ENCODE peak calls at places on chromosomes 1 and 21, in five cellular contexts. One of them, this sample, is unnamed.

GRCh38 chr1:209490013-209490412 is 93.5 kb upstream of the CAMK1G start:
- DNase-seq in OCI-LY7: no peak
- DNase-seq in SK-N-SH: peak; percentile 18
- DNase-seq in PC-3: peak; percentile 82
- DNase-seq in Karpas-422: no peak
- DNase-seq in this sample: no peak

GRCh38 chr1:186681806-186682205 is 1.6 kb upstream of the PTGS2 start:
- DNase-seq in OCI-LY7: no peak
- DNase-seq in Karpas-422: no peak
- DNase-seq in PC-3: no peak
- DNase-seq in SK-N-SH: no peak
- DNase-seq in this sample: no peak

GRCh38 chr1:28418278-28418637 is 48.7 kb downstream of the PHACTR4 start:
- DNase-seq in PC-3: no peak
- DNase-seq in Karpas-422: no peak
- DNase-seq in OCI-LY7: no peak
- DNase-seq in SK-N-SH: no peak
- DNase-seq in this sample: no peak

GRCh38 chr21:44897326-44898010 is 23.2 kb downstream of the ITGB2 start:
- DNase-seq in SK-N-SH: no peak
- DNase-seq in PC-3: no peak
- DNase-seq in Karpas-422: no peak
- DNase-seq in OCI-LY7: no peak
- DNase-seq in this sample: no peak

GRCh38 chr1:187032982-187033705 is 204.4 kb downstream of the PLA2G4A start:
- DNase-seq in PC-3: no peak
- DNase-seq in Karpas-422: no peak
- DNase-seq in SK-N-SH: no peak
- DNase-seq in OCI-LY7: no peak
- DNase-seq in this sample: no peak

GRCh38 chr1:23634840-23635642 is 56.6 kb upstream of the RPL11 start:
- DNase-seq in OCI-LY7: peak; percentile 82
- DNase-seq in Karpas-422: peak; percentile 88
- DNase-seq in PC-3: peak; percentile 76
- DNase-seq in SK-N-SH: peak; percentile 84
- DNase-seq in this sample: peak; percentile 62

GRCh38 chr1:42529724-42530161 is 66.7 kb downstream of the CCDC30 start:
- DNase-seq in OCI-LY7: no peak
- DNase-seq in PC-3: peak; percentile 76
- DNase-seq in SK-N-SH: no peak
- DNase-seq in Karpas-422: no peak
- DNase-seq in this sample: peak; percentile 44

GRCh38 chr1:94095112-94095637 is 25.8 kb downstream of the ABCA4 start:
- DNase-seq in PC-3: no peak
- DNase-seq in OCI-LY7: no peak
- DNase-seq in SK-N-SH: no peak
- DNase-seq in Karpas-422: no peak
- DNase-seq in this sample: no peak

GRCh38 chr1:204314209-204314892 is 45.4 kb downstream of the PLEKHA6 start:
- DNase-seq in PC-3: peak; percentile 31
- DNase-seq in SK-N-SH: no peak
- DNase-seq in OCI-LY7: peak; percentile 26
- DNase-seq in Karpas-422: no peak
- DNase-seq in this sample: no peak

GRCh38 chr1:229127301-229127700 is 143.6 kb upstream of the RAB4A start:
- DNase-seq in Karpas-422: no peak
- DNase-seq in PC-3: no peak
- DNase-seq in OCI-LY7: no peak
- DNase-seq in SK-N-SH: no peak
- DNase-seq in this sample: no peak

GRCh38 chr1:58545591-58546519 is 671 bp downstream of the OMA1 start:
- DNase-seq in OCI-LY7: peak; percentile 73
- DNase-seq in SK-N-SH: peak; percentile 74
- DNase-seq in Karpas-422: peak; percentile 93
- DNase-seq in PC-3: peak; percentile 65
- DNase-seq in this sample: peak; percentile 62

GRCh38 chr1:44890007-44890406 is 47.0 kb upstream of the PTCH2 start:
- DNase-seq in OCI-LY7: peak; percentile 21
- DNase-seq in Karpas-422: peak; percentile 46
- DNase-seq in PC-3: no peak
- DNase-seq in SK-N-SH: no peak
- DNase-seq in this sample: no peak

GRCh38 chr1:8431028-8431427 is 113.1 kb downstream of the SLC45A1 start:
- DNase-seq in OCI-LY7: peak; percentile 86
- DNase-seq in Karpas-422: peak; percentile 91
- DNase-seq in PC-3: no peak
- DNase-seq in SK-N-SH: no peak
- DNase-seq in this sample: no peak

GRCh38 chr1:110582378-110582777 is 23.8 kb downstream of the KCNA2 start:
- DNase-seq in PC-3: no peak
- DNase-seq in OCI-LY7: no peak
- DNase-seq in SK-N-SH: no peak
- DNase-seq in Karpas-422: peak; percentile 88
- DNase-seq in this sample: no peak

GRCh38 chr1:147272042-147272441 is 29.6 kb downstream of the CHD1L start:
- DNase-seq in OCI-LY7: no peak
- DNase-seq in PC-3: no peak
- DNase-seq in Karpas-422: no peak
- DNase-seq in SK-N-SH: no peak
- DNase-seq in this sample: no peak

GRCh38 chr1:8969937-8970336 is 24.3 kb downstream of the CA6 start:
- DNase-seq in SK-N-SH: no peak
- DNase-seq in PC-3: no peak
- DNase-seq in OCI-LY7: no peak
- DNase-seq in Karpas-422: no peak
- DNase-seq in this sample: no peak

GRCh38 chr1:23854568-23854967 is 13.5 kb downstream of the FUCA1 start:
- DNase-seq in SK-N-SH: peak; percentile 32
- DNase-seq in Karpas-422: peak; percentile 64
- DNase-seq in OCI-LY7: peak; percentile 54
- DNase-seq in PC-3: no peak
- DNase-seq in this sample: no peak

DNA sequence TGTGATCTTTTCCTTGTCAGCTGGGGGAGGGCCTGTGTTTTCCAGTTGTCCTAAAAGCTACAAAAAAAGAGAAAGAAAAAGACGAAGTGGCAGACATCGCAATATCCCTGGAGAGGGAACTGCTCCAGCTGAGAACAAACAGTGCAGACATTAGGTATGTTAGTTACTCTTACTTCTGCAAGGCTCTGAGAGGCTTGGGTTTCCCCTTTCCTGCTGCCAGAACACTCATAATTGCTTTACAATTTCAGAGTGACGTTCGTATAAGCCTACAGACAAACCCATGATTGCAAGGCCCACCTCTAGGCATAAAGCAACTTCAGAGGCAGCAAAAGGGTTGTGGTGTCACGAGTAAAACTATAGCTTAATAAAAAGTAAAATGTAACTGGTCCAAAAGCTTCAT is 31.1 kb downstream of the CD160 start:
- DNase-seq in Karpas-422: no peak
- DNase-seq in OCI-LY7: no peak
- DNase-seq in PC-3: no peak
- DNase-seq in SK-N-SH: no peak
- DNase-seq in this sample: no peak
- H3K36me3 ChIP-seq in Karpas-422: peaks cover 4% of the 10 kb centered on the region
- H3K36me3 ChIP-seq in OCI-LY7: peaks cover 64% of the 10 kb centered on the region
- H3K36me3 ChIP-seq in PC-3: peaks cover 39% of the 10 kb centered on the region
- H3K36me3 ChIP-seq in SK-N-SH: peaks cover 31% of the 10 kb centered on the region
- H3K36me3 ChIP-seq in this sample: peaks cover 3% of the 10 kb centered on the region

GRCh38 chr1:71196685-71197084 is 115.8 kb upstream of the ZRANB2 start:
- DNase-seq in OCI-LY7: no peak
- DNase-seq in SK-N-SH: peak; percentile 22
- DNase-seq in Karpas-422: peak; percentile 59
- DNase-seq in PC-3: peak; percentile 55
- DNase-seq in this sample: no peak
- H3K9me2 ChIP-seq in OCI-LY7: no peaks in the 10 kb centered on the region
- H3K9me2 ChIP-seq in SK-N-SH: no peaks in the 10 kb centered on the region
- H3K9me2 ChIP-seq in Karpas-422: no peaks in the 10 kb centered on the region
- H3K9me2 ChIP-seq in PC-3: no peaks in the 10 kb centered on the region
- H3K9me2 ChIP-seq in this sample: no peaks in the 10 kb centered on the region

DNA sequence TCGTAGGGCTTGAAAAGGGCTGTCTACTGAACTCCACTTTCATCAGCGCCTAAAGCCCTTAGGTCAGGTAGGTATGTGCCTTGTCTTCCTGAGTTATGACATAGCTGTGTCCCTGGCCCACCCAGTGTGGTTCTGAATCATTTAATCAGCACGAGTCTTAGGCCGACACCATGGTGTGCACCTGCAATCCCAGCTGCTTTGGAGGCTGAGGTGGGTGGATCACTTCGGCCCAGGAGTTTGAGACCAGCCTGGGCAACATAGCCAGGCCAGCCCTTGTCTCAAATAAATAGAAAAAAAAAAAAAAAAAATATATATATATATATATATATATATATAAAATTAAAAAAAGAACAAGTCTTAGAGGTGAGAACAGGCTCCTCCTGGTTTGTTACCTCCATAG is 15.8 kb downstream of the LRRC71 start:
- DNase-seq in PC-3: no peak
- DNase-seq in OCI-LY7: no peak
- DNase-seq in Karpas-422: no peak
- DNase-seq in SK-N-SH: no peak
- DNase-seq in this sample: no peak
- H3K27ac ChIP-seq in PC-3: no peak overlapping the region
- H3K27ac ChIP-seq in OCI-LY7: no peak overlapping the region
- H3K27ac ChIP-seq in Karpas-422: no peak overlapping the region
- H3K27ac ChIP-seq in SK-N-SH: no peak overlapping the region
- H3K27ac ChIP-seq in this sample: no peak overlapping the region

GRCh38 chr1:208280681-208281439 is 36.7 kb upstream of the PLXNA2 start:
- DNase-seq in PC-3: no peak
- DNase-seq in OCI-LY7: no peak
- DNase-seq in SK-N-SH: no peak
- DNase-seq in Karpas-422: no peak
- DNase-seq in this sample: no peak
- H3K36me3 ChIP-seq in PC-3: no peaks in the 10 kb centered on the region
- H3K36me3 ChIP-seq in OCI-LY7: no peaks in the 10 kb centered on the region
- H3K36me3 ChIP-seq in SK-N-SH: no peaks in the 10 kb centered on the region
- H3K36me3 ChIP-seq in Karpas-422: no peaks in the 10 kb centered on the region
- H3K36me3 ChIP-seq in this sample: no peaks in the 10 kb centered on the region